ENCODE peak calls at places on chromosomes 13 and 19, in nine cellular contexts. U is M059J; M is NCI-H345; D is activated CD4-positive, alpha-beta T cell treated with anti-CD3 and anti-CD28 coated beads, Interleukin-2, amount 10 ng/mL, durations not matched to agents 24 days and 14 days; F is pancreas; W is NCI-H1105; V is nucleus accumbens; K is aorta; P is left ventricle myocardium inferior. T is an unnamed sample.

GRCh38 chr13:87058786-87059329 is 612.3 kb upstream of the SLITRK5 start:
- DNase-seq in D (no peak), P (no peak), M (no peak), U (no peak), V (no peak), F (no peak), W (no peak), K (no peak), T (no peak)

GRCh38 chr19:2474232-2475017 is 1.5 kb upstream of the GADD45B start:
- DNase-seq in M (peak), K (peak), V (peak), W (peak), U (peak), D (peak), P (peak), F (peak), T (peak)

GRCh38 chr13:50133277-50133953 is 118.2 kb downstream of the KCNRG start:
- DNase-seq in K (no peak), W (no peak), U (no peak), M (no peak), V (no peak), P (no peak), F (no peak), D (peak), T (no peak)

GRCh38 chr13:84118845-84119409 is 236.7 kb upstream of the SLITRK1 start:
- DNase-seq in W (no peak), M (no peak), F (no peak), U (no peak), P (no peak), D (no peak), K (no peak), V (no peak), T (no peak)

GRCh38 chr13:50123002-50123401 is 107.8 kb downstream of the KCNRG start:
- DNase-seq in W (no peak), K (no peak), D (peak), F (no peak), M (no peak), U (no peak), V (no peak), P (no peak), T (no peak)

GRCh38 chr19:55642153-55643002 is 1.1 kb upstream of the ZNF581 start:
- DNase-seq in D (peak), V (no peak), P (no peak), M (peak), W (no peak), K (peak), F (peak), U (peak), T (no peak)

GRCh38 chr19:48991823-48992570 is 1.1 kb downstream of the GYS1 start:
- DNase-seq in D (peak), P (peak), W (no peak), K (peak), V (no peak), M (no peak), F (no peak), U (peak), T (peak)

GRCh38 chr19:29873024-29873800 is 61.4 kb downstream of the CCNE1 start:
- DNase-seq in V (peak), U (peak), W (peak), D (peak), M (peak), P (peak), F (peak), K (peak), T (peak)

GRCh38 chr13:114311908-114312307 is 2.4 kb upstream of the CHAMP1 start:
- DNase-seq in F (no peak), V (no peak), K (no peak), W (no peak), D (no peak), M (no peak), U (no peak), P (no peak), T (no peak)

GRCh38 chr19:42283248-42284065 is 14.4 kb downstream of the CIC start:
- DNase-seq in V (peak), K (peak), U (peak), P (peak), M (peak), F (peak), D (peak), W (peak), T (peak)

GRCh38 chr19:44847144-44848035 is 1.3 kb downstream of the NECTIN2 start:
- DNase-seq in M (peak), K (peak), D (peak), F (peak), U (peak), V (no peak), P (peak), W (peak), T (peak)

GRCh38 chr19:39971380-39971841 is 446 bp downstream of the PSMC4 start:
- DNase-seq in F (no peak), W (no peak), U (peak), P (peak), D (no peak), M (no peak), K (no peak), V (no peak), T (no peak)

GRCh38 chr19:53844849-53845246 is 20.7 kb upstream of the NLRP12 start:
- DNase-seq in W (no peak), K (no peak), F (no peak), P (no peak), U (no peak), M (no peak), V (no peak), D (no peak), T (no peak)